ENCODE peak calls at places on chromosomes 5 and 9, in six cellular contexts. G is OCI-LY7, Z is suprapubic skin, C is left lung, Y is left ventricle myocardium inferior, U is mammary epithelial cell. P is an unnamed sample.

GRCh38 chr9:34550681-34551270 is 28.0 kb upstream of the ENHO start:
- DNase-seq in Z (no peak), U (no peak), C (peak; percentile 41), G (no peak), Y (no peak), P (no peak)

GRCh38 chr5:61333351-61334223 is 1.5 kb downstream of the ZSWIM6 start:
- DNase-seq in G (no peak), Z (peak; percentile 73), C (peak; percentile 90), U (peak; percentile 47), Y (peak; percentile 47), P (peak; percentile 32)

GRCh38 chr9:136564379-136564988 is 18.6 kb upstream of the NOTCH1 start:
- DNase-seq in U (peak; percentile 39), Z (peak; percentile 87), G (no peak), C (peak; percentile 95), Y (peak; percentile 82), P (peak; percentile 68)

GRCh38 chr5:150180241-150181027 is 9.4 kb upstream of the SLC6A7 start:
- DNase-seq in Y (peak; percentile 79), C (peak; percentile 65), G (no peak), Z (peak; percentile 82), U (no peak), P (peak; percentile 89)

GRCh38 chr5:181042722-181043121 is 2.7 kb downstream of the BTNL9 start:
- DNase-seq in C (no peak), U (no peak), G (no peak), Z (peak; percentile 31), Y (no peak), P (no peak)

GRCh38 chr9:111474385-111474784 is 9.8 kb downstream of the ECPAS start:
- DNase-seq in C (no peak), Z (no peak), Y (no peak), G (no peak), U (no peak), P (no peak)

GRCh38 chr9:108963459-108964143 is 29.4 kb downstream of the ABITRAM start:
- DNase-seq in U (no peak), Y (peak; percentile 29), Z (no peak), G (no peak), C (no peak), P (no peak)

GRCh38 chr9:14349141-14349817 is 35.3 kb upstream of the NFIB start:
- DNase-seq in C (no peak), G (no peak), Y (no peak), U (peak; percentile 38), Z (no peak), P (peak; percentile 43)

GRCh38 chr9:34964458-34964857 is 6.4 kb downstream of the PHF24 start:
- DNase-seq in C (no peak), G (no peak), Y (no peak), Z (no peak), U (peak; percentile 29), P (no peak)

GRCh38 chr9:136773386-136774044 is 9.2 kb upstream of the LCN15 start:
- DNase-seq in G (peak; percentile 83), Y (no peak), U (no peak), Z (no peak), C (peak; percentile 89), P (no peak)

GRCh38 chr9:92850898-92851297 is 26.9 kb downstream of the ZNF484 start:
- DNase-seq in U (no peak), Z (no peak), G (peak; percentile 15), Y (no peak), C (no peak), P (no peak)

GRCh38 chr5:126868961-126869451 is 92.1 kb downstream of the LMNB1 start:
- DNase-seq in Y (no peak), G (no peak), C (no peak), U (peak; percentile 3), Z (no peak), P (no peak)

GRCh38 chr9:136565075-136565721 is 19.4 kb upstream of the NOTCH1 start:
- DNase-seq in C (peak; percentile 69), Y (peak; percentile 79), G (no peak), Z (no peak), U (no peak), P (peak; percentile 53)

GRCh38 chr5:171152382-171152781 is 156.7 kb upstream of the TLX3 start:
- DNase-seq in G (no peak), U (peak; percentile 19), Y (no peak), C (no peak), Z (no peak), P (peak; percentile 2)

GRCh38 chr5:126961702-126962101 is 68.7 kb downstream of the MARCHF3 start:
- DNase-seq in U (peak; percentile 84), C (no peak), Y (no peak), G (no peak), Z (no peak), P (no peak)

GRCh38 chr9:76603448-76603895 is 144.5 kb downstream of the GCNT1 start:
- DNase-seq in Y (no peak), G (no peak), U (peak; percentile 12), Z (no peak), C (no peak), P (peak; percentile 100)

GRCh38 chr9:131870156-131870555 is 130.3 kb upstream of the RAPGEF1 start:
- DNase-seq in C (no peak), Z (no peak), G (no peak), U (no peak), Y (no peak), P (no peak)

GRCh38 chr5:76403963-76404693 is 1.0 kb downstream of the IQGAP2 start:
- DNase-seq in U (no peak), C (peak; percentile 86), Z (no peak), Y (peak; percentile 19), G (peak; percentile 87), P (no peak)

GRCh38 chr9:14314424-14314928 is 535 bp upstream of the NFIB start:
- DNase-seq in Z (peak; percentile 89), Y (peak; percentile 83), C (peak; percentile 51), U (peak; percentile 94), G (peak; percentile 64), P (peak; percentile 96)

GRCh38 chr9:6634441-6634840 is 11.1 kb downstream of the GLDC start:
- DNase-seq in U (no peak), C (no peak), Z (no peak), G (no peak), Y (no peak), P (no peak)

GRCh38 chr5:15285901-15286583 is 213.9 kb upstream of the FBXL7 start:
- DNase-seq in Y (peak; percentile 28), C (no peak), G (no peak), Z (no peak), U (no peak), P (peak; percentile 0)

GRCh38 chr5:168592014-168592368 is 12.8 kb upstream of the PANK3 start:
- DNase-seq in U (peak; percentile 26), Z (no peak), Y (no peak), G (no peak), C (no peak), P (peak; percentile 75)

GRCh38 chr5:116862632-116863455 is 288.2 kb upstream of the SEMA6A start:
- DNase-seq in Y (no peak), G (no peak), U (no peak), Z (no peak), C (no peak), P (no peak)

GRCh38 chr9:129834489-129835127 is 467 bp downstream of the C9orf78 start:
- DNase-seq in G (peak; percentile 33), Z (no peak), C (no peak), U (no peak), Y (no peak), P (no peak)

GRCh38 chr5:68406767-68407232 is 191.2 kb downstream of the PIK3R1 start:
- DNase-seq in C (peak; percentile 57), Z (no peak), Y (no peak), G (peak; percentile 5), U (no peak), P (no peak)

GRCh38 chr5:179967489-179967888 is 59.8 kb upstream of the TBC1D9B start:
- DNase-seq in G (no peak), U (no peak), Z (no peak), C (no peak), Y (no peak), P (no peak)

GRCh38 chr9:7597716-7598115 is 201.9 kb downstream of the DMAC1 start:
- DNase-seq in Z (no peak), Y (no peak), G (no peak), C (no peak), U (no peak), P (no peak)

GRCh38 chr5:23223846-23224245 is 283.6 kb upstream of the PRDM9 start:
- DNase-seq in G (no peak), U (peak; percentile 74), C (no peak), Y (no peak), Z (no peak), P (no peak)

GRCh38 chr9:98455957-98456621 is 200.6 kb upstream of the TBC1D2 start:
- DNase-seq in G (no peak), U (peak; percentile 80), Z (no peak), C (no peak), Y (no peak), P (peak; percentile 51)

GRCh38 chr5:105956456-105957177 is 1714.1 kb downstream of the EFNA5 start:
- DNase-seq in C (no peak), Y (no peak), U (no peak), G (no peak), Z (no peak), P (peak; percentile 36)

GRCh38 chr9:78605029-78605930 is 308.4 kb downstream of the PSAT1 start:
- DNase-seq in U (no peak), G (no peak), C (no peak), Y (no peak), Z (no peak), P (peak; percentile 84)
- H3K4me3 ChIP-seq in U (no peak overlapping the region), G (no peak overlapping the region), C (no peak overlapping the region), Y (no peak overlapping the region), Z (no peak overlapping the region), P (no peak overlapping the region)

GRCh38 chr5:110738503-110738811 is 350 bp upstream of the SLC25A46 start:
- DNase-seq in U (no peak), Y (no peak), G (no peak), Z (no peak), C (peak; percentile 61), P (no peak)
- TF ChIP-seq CTCF in U (no peak), Y (no peak), G (no peak), Z (no peak), C (no peak), P (no peak)

DNA sequence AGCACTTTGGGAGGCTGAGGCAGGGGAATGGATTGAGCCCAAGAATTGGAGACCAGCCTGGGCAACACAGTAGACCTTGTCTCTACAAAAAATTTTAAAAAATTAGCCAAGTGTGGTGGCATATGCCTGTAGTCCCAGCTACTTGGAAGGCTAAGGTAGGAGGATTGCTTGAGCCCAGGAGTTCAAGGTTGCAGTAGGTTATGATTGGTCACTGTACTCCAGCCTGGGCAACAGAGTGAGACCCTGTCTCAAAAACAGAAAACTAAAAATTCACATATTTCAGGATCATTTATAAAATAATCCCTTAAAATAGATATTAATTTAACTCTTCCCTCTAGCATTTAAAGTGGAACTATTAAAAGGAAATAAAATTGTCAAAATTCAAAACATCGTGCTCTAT is 3.4 kb downstream of the FCHO2 start:
- DNase-seq in Y (no peak), G (no peak), Z (no peak), C (no peak), U (no peak), P (no peak)
- H3K4me3 ChIP-seq in Y (no peak overlapping the region), G (no peak overlapping the region), Z (no peak overlapping the region), C (peak overlapping the region; percentile 86), U (no peak overlapping the region), P (no peak overlapping the region)

GRCh38 chr9:113796651-113797426 is 79.3 kb upstream of the ZNF618 start:
- DNase-seq in G (no peak), U (no peak), C (no peak), Y (no peak), Z (no peak), P (no peak)
- TF ChIP-seq CTCF in G (no peak), U (no peak), C (no peak), Y (no peak), Z (no peak), P (no peak)

GRCh38 chr9:99569840-99570239 is 251.8 kb upstream of the NR4A3 start:
- DNase-seq in C (no peak), Z (no peak), U (no peak), Y (no peak), G (no peak), P (no peak)
- H3K4me3 ChIP-seq in C (no peak overlapping the region), Z (no peak overlapping the region), U (no peak overlapping the region), Y (no peak overlapping the region), G (no peak overlapping the region), P (no peak overlapping the region)